ENCODE peak calls at places on chromosomes 13 and 19, in seven cellular contexts. N is mesenteric fat pad; V is endodermal cell; L is M059J; S is activated CD8-positive, alpha-beta T cell treated with anti-CD3 and anti-CD28 coated beads for 36 hours; Z is effector CD4-positive, alpha-beta T cell; I is HTR-8/SVneo. A is an unnamed sample.

GRCh38 chr19:2540646-2541454 is 64.9 kb downstream of the GADD45B start:
- DNase-seq in Z (no peak), L (peak), V (peak), N (peak), S (no peak), I (peak), A (no peak)

GRCh38 chr19:39729594-39729993 is 8.2 kb downstream of the CLC start:
- DNase-seq in I (no peak), Z (no peak), V (no peak), S (no peak), L (no peak), N (no peak), A (no peak)

GRCh38 chr13:59176775-59177174 is 987.0 kb downstream of the DIAPH3 start:
- DNase-seq in L (no peak), V (peak), S (no peak), N (no peak), Z (no peak), I (no peak), A (no peak)

GRCh38 chr19:4375620-4376228 is 24.6 kb downstream of the SH3GL1 start:
- DNase-seq in I (no peak), S (no peak), N (no peak), Z (no peak), V (peak), L (peak), A (no peak)

GRCh38 chr19:53504903-53505302 is 33.0 kb upstream of the ZNF331 start:
- DNase-seq in Z (no peak), V (no peak), I (no peak), S (no peak), L (no peak), N (no peak), A (no peak)

GRCh38 chr13:77729502-77730221 is 32.2 kb downstream of the SLAIN1 start:
- DNase-seq in L (no peak), N (no peak), V (no peak), Z (no peak), I (no peak), S (peak), A (no peak)

GRCh38 chr13:55606045-55606665 is 1534.6 kb upstream of the PRR20A start:
- DNase-seq in V (no peak), L (no peak), Z (no peak), N (no peak), S (no peak), I (no peak), A (no peak)

GRCh38 chr13:98454389-98454881 is 122.5 kb downstream of the STK24 start:
- DNase-seq in N (no peak), Z (no peak), L (peak), I (no peak), S (no peak), V (no peak), A (no peak)

GRCh38 chr19:42634409-42635232 is 39.9 kb upstream of the CEACAM8 start:
- DNase-seq in I (peak), N (no peak), L (peak), V (peak), S (peak), Z (peak), A (no peak)

GRCh38 chr19:29372921-29373797 is 152.6 kb upstream of the VSTM2B start:
- DNase-seq in I (no peak), L (no peak), S (no peak), V (peak), N (peak), Z (no peak), A (no peak)

GRCh38 chr19:24046550-24046949 is 40.4 kb upstream of the ZNF254 start:
- DNase-seq in I (no peak), S (no peak), N (no peak), L (no peak), Z (no peak), V (no peak), A (no peak)

GRCh38 chr13:67224148-67224846 is 5.8 kb downstream of the PCDH9 start:
- DNase-seq in I (peak), L (peak), S (peak), V (peak), N (peak), Z (no peak), A (no peak)

GRCh38 chr13:112467236-112467635 is 91.1 kb downstream of the SPACA7 start:
- DNase-seq in S (no peak), I (no peak), L (no peak), V (no peak), N (no peak), Z (no peak), A (no peak)

GRCh38 chr19:3276341-3276799 is 51.9 kb downstream of the CELF5 start:
- DNase-seq in N (no peak), Z (peak), I (peak), L (peak), V (peak), S (peak), A (no peak)

GRCh38 chr19:1860133-1860775 is 3.1 kb downstream of the KLF16 start:
- DNase-seq in L (peak), V (peak), Z (peak), I (no peak), N (no peak), S (peak), A (no peak)